ENCODE peak calls at places on chromosomes 11 and 22, in six cellular contexts. One of them, this sample, is unnamed.
A peak's percentile ranks its signal among the peaks of the same experiment; 100 is the strongest.

GRCh38 chr22:48577691-48578090 is 1250.0 kb downstream of the BRD1 start:
- DNase-seq in spleen: no peak
- DNase-seq in NB4: no peak
- DNase-seq in body of pancreas: no peak
- DNase-seq in stomach: no peak
- DNase-seq in sigmoid colon: no peak
- DNase-seq in this sample: no peak

GRCh38 chr22:48719978-48720661 is 1107.6 kb downstream of the BRD1 start:
- DNase-seq in spleen: peak; percentile 40
- DNase-seq in NB4: peak; percentile 33
- DNase-seq in body of pancreas: no peak
- DNase-seq in stomach: no peak
- DNase-seq in sigmoid colon: peak; percentile 37
- DNase-seq in this sample: no peak

GRCh38 chr22:43228330-43228729 is 41.4 kb upstream of the TTLL12 start:
- DNase-seq in spleen: no peak
- DNase-seq in NB4: peak; percentile 72
- DNase-seq in body of pancreas: peak; percentile 32
- DNase-seq in stomach: peak; percentile 43
- DNase-seq in sigmoid colon: no peak
- DNase-seq in this sample: peak; percentile 30

GRCh38 chr11:69073445-69073844 is 24.7 kb downstream of the TPCN2 start:
- DNase-seq in spleen: no peak
- DNase-seq in NB4: no peak
- DNase-seq in body of pancreas: peak; percentile 51
- DNase-seq in stomach: no peak
- DNase-seq in sigmoid colon: no peak
- DNase-seq in this sample: no peak

GRCh38 chr11:83493918-83494317 is 207.8 kb upstream of the CCDC90B start:
- DNase-seq in spleen: no peak
- DNase-seq in NB4: no peak
- DNase-seq in body of pancreas: peak; percentile 67
- DNase-seq in stomach: peak; percentile 26
- DNase-seq in sigmoid colon: no peak
- DNase-seq in this sample: no peak

GRCh38 chr11:6233984-6234313 is 487 bp downstream of the FHIP1B start:
- DNase-seq in spleen: no peak
- DNase-seq in NB4: no peak
- DNase-seq in body of pancreas: no peak
- DNase-seq in stomach: no peak
- DNase-seq in sigmoid colon: no peak
- DNase-seq in this sample: no peak

GRCh38 chr11:61785837-61786402 is 6.5 kb downstream of the TMEM258 start:
- DNase-seq in spleen: peak; percentile 68
- DNase-seq in NB4: no peak
- DNase-seq in body of pancreas: no peak
- DNase-seq in stomach: no peak
- DNase-seq in sigmoid colon: peak; percentile 53
- DNase-seq in this sample: no peak

GRCh38 chr11:38990139-38990538 is 2392.1 kb upstream of the RAG2 start:
- DNase-seq in spleen: no peak
- DNase-seq in NB4: no peak
- DNase-seq in body of pancreas: no peak
- DNase-seq in stomach: no peak
- DNase-seq in sigmoid colon: no peak
- DNase-seq in this sample: no peak

GRCh38 chr11:102800774-102801173 is 2.8 kb upstream of the MMP1 start:
- DNase-seq in spleen: no peak
- DNase-seq in NB4: no peak
- DNase-seq in body of pancreas: no peak
- DNase-seq in stomach: no peak
- DNase-seq in sigmoid colon: peak; percentile 70
- DNase-seq in this sample: no peak

GRCh38 chr22:20111689-20112622 is 3.9 kb upstream of the RANBP1 start:
- DNase-seq in spleen: peak; percentile 59
- DNase-seq in NB4: no peak
- DNase-seq in body of pancreas: peak; percentile 74
- DNase-seq in stomach: no peak
- DNase-seq in sigmoid colon: no peak
- DNase-seq in this sample: no peak

GRCh38 chr11:102810943-102811528 is 13.1 kb upstream of the MMP1 start:
- DNase-seq in spleen: no peak
- DNase-seq in NB4: peak; percentile 18
- DNase-seq in body of pancreas: no peak
- DNase-seq in stomach: no peak
- DNase-seq in sigmoid colon: no peak
- DNase-seq in this sample: no peak

GRCh38 chr11:12019867-12020416 is 11.5 kb upstream of the DKK3 start:
- DNase-seq in spleen: no peak
- DNase-seq in NB4: no peak
- DNase-seq in body of pancreas: no peak
- DNase-seq in stomach: no peak
- DNase-seq in sigmoid colon: no peak
- DNase-seq in this sample: no peak

GRCh38 chr11:55714982-55715888 is 53.2 kb downstream of the OR4C6 start:
- DNase-seq in spleen: no peak
- DNase-seq in NB4: peak; percentile 49
- DNase-seq in body of pancreas: no peak
- DNase-seq in stomach: no peak
- DNase-seq in sigmoid colon: no peak
- DNase-seq in this sample: no peak

GRCh38 chr11:120137611-120138521 is at the start of gene TRIM29:
- DNase-seq in spleen: peak; percentile 64
- DNase-seq in NB4: no peak
- DNase-seq in body of pancreas: no peak
- DNase-seq in stomach: peak; percentile 37
- DNase-seq in sigmoid colon: peak; percentile 48
- DNase-seq in this sample: no peak

GRCh38 chr11:96257972-96258951 is 84.7 kb downstream of the MAML2 start:
- DNase-seq in spleen: no peak
- DNase-seq in NB4: peak; percentile 67
- DNase-seq in body of pancreas: no peak
- DNase-seq in stomach: no peak
- DNase-seq in sigmoid colon: no peak
- DNase-seq in this sample: no peak

GRCh38 chr11:132463941-132464340 is 1068.4 kb downstream of the OPCML start:
- DNase-seq in spleen: no peak
- DNase-seq in NB4: no peak
- DNase-seq in body of pancreas: no peak
- DNase-seq in stomach: no peak
- DNase-seq in sigmoid colon: no peak
- DNase-seq in this sample: no peak

GRCh38 chr22:42091446-42091764 is 833 bp upstream of the NDUFA6 start:
- DNase-seq in spleen: no peak
- DNase-seq in NB4: no peak
- DNase-seq in body of pancreas: no peak
- DNase-seq in stomach: no peak
- DNase-seq in sigmoid colon: no peak
- DNase-seq in this sample: no peak

GRCh38 chr22:42785706-42786499 is 65.2 kb upstream of the A4GALT start:
- DNase-seq in spleen: no peak
- DNase-seq in NB4: no peak
- DNase-seq in body of pancreas: no peak
- DNase-seq in stomach: no peak
- DNase-seq in sigmoid colon: no peak
- DNase-seq in this sample: no peak

GRCh38 chr11:13777341-13777985 is 109.0 kb downstream of the FAR1 start:
- DNase-seq in spleen: no peak
- DNase-seq in NB4: no peak
- DNase-seq in body of pancreas: no peak
- DNase-seq in stomach: no peak
- DNase-seq in sigmoid colon: no peak
- DNase-seq in this sample: no peak

GRCh38 chr11:13772223-13773046 is 104.0 kb downstream of the FAR1 start:
- DNase-seq in spleen: no peak
- DNase-seq in NB4: peak; percentile 74
- DNase-seq in body of pancreas: peak; percentile 9
- DNase-seq in stomach: no peak
- DNase-seq in sigmoid colon: no peak
- DNase-seq in this sample: peak; percentile 13

GRCh38 chr11:13775471-13775870 is 107.0 kb downstream of the FAR1 start:
- DNase-seq in spleen: no peak
- DNase-seq in NB4: no peak
- DNase-seq in body of pancreas: no peak
- DNase-seq in stomach: no peak
- DNase-seq in sigmoid colon: no peak
- DNase-seq in this sample: no peak

GRCh38 chr11:13778345-13778744 is 109.9 kb downstream of the FAR1 start:
- DNase-seq in spleen: no peak
- DNase-seq in NB4: no peak
- DNase-seq in body of pancreas: no peak
- DNase-seq in stomach: no peak
- DNase-seq in sigmoid colon: no peak
- DNase-seq in this sample: no peak

GRCh38 chr11:13776134-13776815 is 107.8 kb downstream of the FAR1 start:
- DNase-seq in spleen: no peak
- DNase-seq in NB4: peak; percentile 8
- DNase-seq in body of pancreas: no peak
- DNase-seq in stomach: no peak
- DNase-seq in sigmoid colon: no peak
- DNase-seq in this sample: no peak
- TF ChIP-seq POLR2A in spleen: no peak
- TF ChIP-seq POLR2A in NB4: no peak
- TF ChIP-seq POLR2A in body of pancreas: no peak
- TF ChIP-seq POLR2A in stomach: no peak
- TF ChIP-seq POLR2A in sigmoid colon: no peak
- TF ChIP-seq POLR2A in this sample: no peak

DNA sequence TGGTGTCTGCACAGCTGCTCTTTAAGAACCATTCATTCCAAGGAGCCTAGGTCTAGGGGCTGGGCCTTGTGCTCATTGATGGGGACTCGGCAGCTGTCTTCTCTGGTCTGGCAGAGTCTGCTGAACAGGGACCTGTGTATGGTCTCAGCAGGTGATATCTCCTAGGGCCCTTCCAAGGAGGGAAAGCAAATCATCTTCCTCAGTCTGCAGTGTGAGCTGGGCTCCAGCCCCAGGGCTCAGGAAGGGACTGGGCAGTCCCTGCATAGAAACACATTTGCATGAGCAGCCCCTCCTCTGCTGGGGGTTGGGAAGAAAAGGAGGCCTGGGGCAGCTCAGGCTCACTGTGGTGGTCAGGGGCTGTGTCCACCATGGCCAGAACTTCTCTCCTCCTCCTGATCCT is 66.0 kb upstream of the VPREB1 start:
- DNase-seq in spleen: no peak
- DNase-seq in NB4: no peak
- DNase-seq in body of pancreas: no peak
- DNase-seq in stomach: no peak
- DNase-seq in sigmoid colon: no peak
- DNase-seq in this sample: no peak
- TF ChIP-seq POLR2A in spleen: no peak
- TF ChIP-seq POLR2A in NB4: no peak
- TF ChIP-seq POLR2A in body of pancreas: no peak
- TF ChIP-seq POLR2A in stomach: no peak
- TF ChIP-seq POLR2A in sigmoid colon: no peak
- TF ChIP-seq POLR2A in this sample: no peak

DNA sequence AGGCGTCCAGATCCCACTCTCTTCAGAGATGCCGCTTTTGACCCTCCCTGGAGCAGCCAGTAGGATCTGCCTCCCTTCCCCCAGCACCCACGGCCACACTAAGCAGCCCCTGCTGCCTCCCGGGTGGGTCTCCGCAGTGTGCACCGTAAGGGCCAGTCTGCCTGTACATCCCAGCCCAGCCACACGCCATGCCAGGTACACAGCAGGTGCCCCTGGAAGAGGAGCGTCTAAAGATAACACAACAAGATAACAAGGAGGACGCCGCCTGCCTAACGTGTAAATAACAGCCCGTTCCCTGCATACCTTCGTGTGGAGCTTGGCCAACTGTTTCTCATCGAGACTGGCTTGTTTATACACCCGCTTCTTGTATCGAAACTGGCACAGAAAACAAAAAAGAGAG is 139.4 kb downstream of the SHANK2 start:
- DNase-seq in spleen: peak; percentile 57
- DNase-seq in NB4: no peak
- DNase-seq in body of pancreas: peak; percentile 21
- DNase-seq in stomach: no peak
- DNase-seq in sigmoid colon: no peak
- DNase-seq in this sample: no peak
- TF ChIP-seq POLR2A in spleen: no peak
- TF ChIP-seq POLR2A in NB4: no peak
- TF ChIP-seq POLR2A in body of pancreas: no peak
- TF ChIP-seq POLR2A in stomach: no peak
- TF ChIP-seq POLR2A in sigmoid colon: no peak
- TF ChIP-seq POLR2A in this sample: no peak

GRCh38 chr11:17543041-17543440 is 1.2 kb downstream of the USH1C start:
- DNase-seq in spleen: peak; percentile 47
- DNase-seq in NB4: no peak
- DNase-seq in body of pancreas: no peak
- DNase-seq in stomach: no peak
- DNase-seq in sigmoid colon: no peak
- DNase-seq in this sample: no peak

GRCh38 chr11:17541330-17541885 is 2.8 kb downstream of the USH1C start:
- DNase-seq in spleen: peak; percentile 42
- DNase-seq in NB4: no peak
- DNase-seq in body of pancreas: no peak
- DNase-seq in stomach: no peak
- DNase-seq in sigmoid colon: peak; percentile 37
- DNase-seq in this sample: no peak

GRCh38 chr11:17540807-17541206 is 3.4 kb downstream of the USH1C start:
- DNase-seq in spleen: no peak
- DNase-seq in NB4: no peak
- DNase-seq in body of pancreas: no peak
- DNase-seq in stomach: no peak
- DNase-seq in sigmoid colon: no peak
- DNase-seq in this sample: no peak

GRCh38 chr11:17543574-17544180 is 539 bp downstream of the USH1C start:
- DNase-seq in spleen: peak; percentile 66
- DNase-seq in NB4: no peak
- DNase-seq in body of pancreas: no peak
- DNase-seq in stomach: no peak
- DNase-seq in sigmoid colon: no peak
- DNase-seq in this sample: no peak

GRCh38 chr11:17542249-17542648 is 2.0 kb downstream of the USH1C start:
- DNase-seq in spleen: peak; percentile 62
- DNase-seq in NB4: no peak
- DNase-seq in body of pancreas: peak; percentile 67
- DNase-seq in stomach: peak; percentile 72
- DNase-seq in sigmoid colon: no peak
- DNase-seq in this sample: no peak
- TF ChIP-seq POLR2A in spleen: no peak
- TF ChIP-seq POLR2A in NB4: no peak
- TF ChIP-seq POLR2A in body of pancreas: no peak
- TF ChIP-seq POLR2A in stomach: no peak
- TF ChIP-seq POLR2A in sigmoid colon: no peak
- TF ChIP-seq POLR2A in this sample: no peak